ENCODE peak calls at places on chromosomes 2 and 18, in six cellular contexts. H is GM23248, N is BE2C, D is tibial artery, K is mucosa of descending colon, Q is right atrium auricular region. A is an unnamed sample. For H3K4me1, the result is how much of the 10 kb centered on the place peaks cover.

GRCh38 chr2:168059758-168060157 is 187.6 kb downstream of the STK39 start:
- DNase-seq in H (no peak), N (no peak), K (no peak), D (no peak), Q (no peak), A (no peak)

GRCh38 chr2:237171396-237171795 is 85.7 kb downstream of the COPS8 start:
- DNase-seq in Q (peak), K (no peak), D (peak), H (peak), N (no peak), A (peak)

GRCh38 chr2:108403494-108403893 is 25.7 kb downstream of the SULT1C4 start:
- DNase-seq in N (peak), Q (no peak), D (no peak), K (peak), H (peak), A (peak)

GRCh38 chr2:102187191-102188150 is 648 bp downstream of the IL1RL2 start:
- DNase-seq in K (peak), Q (peak), N (no peak), D (peak), H (peak), A (no peak)

GRCh38 chr2:105426626-105427292 is 27.9 kb upstream of the FHL2 start:
- DNase-seq in H (no peak), Q (peak), K (no peak), N (no peak), D (no peak), A (no peak)

GRCh38 chr2:53633441-53633840 is 134.2 kb upstream of the CHAC2 start:
- DNase-seq in N (peak), K (no peak), H (peak), D (no peak), Q (no peak), A (no peak)

GRCh38 chr2:154709215-154709614 is 10.7 kb downstream of the KCNJ3 start:
- DNase-seq in Q (no peak), D (no peak), N (no peak), K (no peak), H (no peak), A (no peak)

GRCh38 chr2:50438293-50438692 is 593.6 kb downstream of the NRXN1 start:
- DNase-seq in Q (no peak), K (no peak), D (no peak), H (no peak), N (no peak), A (no peak)

GRCh38 chr18:67600781-67601180 is 84.3 kb upstream of the DSEL start:
- DNase-seq in H (peak), Q (no peak), D (no peak), K (no peak), N (no peak), A (no peak)

GRCh38 chr2:203585541-203585940 is 50.4 kb upstream of the RAPH1 start:
- DNase-seq in N (peak), D (no peak), K (no peak), Q (no peak), H (peak), A (no peak)

GRCh38 chr18:36366994-36367839 is 69.7 kb downstream of the FHOD3 start:
- DNase-seq in K (no peak), N (no peak), H (no peak), D (peak), Q (no peak), A (no peak)

GRCh38 chr2:86239326-86239725 is 40.1 kb downstream of the MRPL35 start:
- DNase-seq in Q (no peak), N (no peak), K (no peak), D (no peak), H (no peak), A (no peak)

GRCh38 chr2:209578394-209579006 is 154.7 kb downstream of the MAP2 start:
- DNase-seq in Q (no peak), N (no peak), D (no peak), K (no peak), H (no peak), A (no peak)

GRCh38 chr2:32925976-32926707 is 20.6 kb upstream of the LTBP1 start:
- DNase-seq in K (no peak), N (no peak), Q (no peak), H (no peak), D (no peak), A (no peak)

GRCh38 chr2:64104944-64105343 is 39.3 kb downstream of the PELI1 start:
- DNase-seq in H (peak), Q (no peak), D (no peak), N (no peak), K (no peak), A (no peak)

GRCh38 chr18:78999939-79000338 is 20.3 kb downstream of the SALL3 start:
- DNase-seq in K (peak), D (no peak), Q (no peak), H (no peak), N (no peak), A (no peak)

GRCh38 chr2:111121873-111122630 is 1.3 kb downstream of the BCL2L11 start:
- DNase-seq in D (peak), N (peak), H (peak), K (peak), Q (peak), A (peak)

GRCh38 chr2:85924522-85924921 is 35.7 kb upstream of the ST3GAL5 start:
- DNase-seq in N (no peak), Q (peak), K (peak), H (peak), D (peak), A (no peak)

GRCh38 chr2:122205637-122206036 is 450.2 kb downstream of the TSN start:
- DNase-seq in Q (no peak), H (no peak), D (no peak), K (no peak), N (no peak), A (no peak)

GRCh38 chr2:136765256-136765735 is at the start of gene THSD7B:
- DNase-seq in N (no peak), Q (no peak), H (peak), D (no peak), K (no peak), A (no peak)

GRCh38 chr2:201882353-201883095 is 76.2 kb downstream of the CDK15 start:
- DNase-seq in N (peak), D (no peak), K (no peak), H (peak), Q (no peak), A (peak)

GRCh38 chr18:35110554-35111058 is 69.4 kb downstream of the MAPRE2 start:
- DNase-seq in Q (no peak), K (no peak), N (no peak), H (no peak), D (no peak), A (no peak)

GRCh38 chr2:169705927-169706326 is 11.7 kb downstream of the PHOSPHO2 start:
- DNase-seq in H (peak), K (no peak), Q (no peak), N (no peak), D (no peak), A (no peak)

GRCh38 chr2:126482582-126483464 is 173.1 kb upstream of the GYPC start:
- DNase-seq in Q (peak), N (peak), H (no peak), D (no peak), K (no peak), A (no peak)

GRCh38 chr2:212592695-212593094 is 54.1 kb upstream of the ERBB4 start:
- DNase-seq in Q (no peak), K (no peak), N (no peak), D (no peak), H (no peak), A (no peak)

GRCh38 chr2:190837417-190837816 is 43.2 kb upstream of the GLS start:
- DNase-seq in H (peak), Q (no peak), K (no peak), N (no peak), D (no peak), A (peak)

GRCh38 chr2:174012347-174013309 is 47.5 kb upstream of the SP3 start:
- DNase-seq in H (peak), K (peak), Q (peak), D (peak), N (no peak), A (no peak)

GRCh38 chr2:10225291-10226031 is 77.2 kb upstream of the HPCAL1 start:
- DNase-seq in H (no peak), N (no peak), Q (no peak), D (peak), K (no peak), A (no peak)

GRCh38 chr2:1209761-1210160 is 203.5 kb upstream of the TPO start:
- DNase-seq in H (no peak), Q (no peak), K (no peak), D (no peak), N (no peak), A (peak)

GRCh38 chr2:210861038-210861665 is 304.8 kb downstream of the CPS1 start:
- DNase-seq in H (no peak), Q (no peak), K (no peak), N (no peak), D (no peak), A (no peak)

GRCh38 chr2:238166391-238167343 is 7.9 kb downstream of the ERFE start:
- DNase-seq in D (no peak), Q (no peak), K (no peak), H (no peak), N (no peak), A (no peak)

GRCh38 chr2:2825062-2825461 is 494.0 kb upstream of the MYT1L start:
- DNase-seq in N (no peak), K (no peak), H (no peak), D (no peak), Q (peak), A (peak)

GRCh38 chr2:144444418-144444817 is 75.5 kb downstream of the ZEB2 start:
- DNase-seq in N (no peak), D (no peak), Q (no peak), H (no peak), K (no peak), A (no peak)

GRCh38 chr2:144441711-144442141 is 78.2 kb downstream of the ZEB2 start:
- DNase-seq in H (no peak), K (no peak), D (no peak), Q (no peak), N (no peak), A (no peak)

GRCh38 chr2:144446136-144446535 is 73.8 kb downstream of the ZEB2 start:
- DNase-seq in Q (no peak), K (no peak), N (no peak), D (no peak), H (no peak), A (no peak)

GRCh38 chr2:144445196-144445595 is 74.7 kb downstream of the ZEB2 start:
- DNase-seq in Q (no peak), H (no peak), D (no peak), K (no peak), N (no peak), A (no peak)

DNA sequence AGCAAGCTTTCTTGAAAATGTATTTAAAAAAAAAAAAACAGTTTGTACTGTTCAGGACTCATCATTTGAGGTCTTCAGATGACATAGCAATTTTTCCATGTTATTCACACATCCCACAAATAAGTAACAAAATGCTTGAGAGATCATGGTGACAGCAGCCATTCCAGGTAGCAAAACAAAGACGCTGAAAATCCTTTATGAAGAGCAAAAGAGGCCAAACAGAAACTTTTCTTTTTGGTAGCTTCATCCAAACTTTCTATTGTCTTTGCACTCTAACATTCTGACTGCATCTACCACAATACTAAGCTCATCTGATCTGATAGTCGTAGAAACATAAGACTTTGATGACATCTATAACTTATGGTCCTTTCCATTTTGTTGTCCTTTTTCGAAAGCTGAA is 76.1 kb downstream of the ZEB2 start:
- DNase-seq in H (peak), N (no peak), D (no peak), K (no peak), Q (no peak), A (no peak)
- H3K4me1 ChIP-seq in H (under half), N (under half), D (under half), K (under half), Q (under half), A (under half)

DNA sequence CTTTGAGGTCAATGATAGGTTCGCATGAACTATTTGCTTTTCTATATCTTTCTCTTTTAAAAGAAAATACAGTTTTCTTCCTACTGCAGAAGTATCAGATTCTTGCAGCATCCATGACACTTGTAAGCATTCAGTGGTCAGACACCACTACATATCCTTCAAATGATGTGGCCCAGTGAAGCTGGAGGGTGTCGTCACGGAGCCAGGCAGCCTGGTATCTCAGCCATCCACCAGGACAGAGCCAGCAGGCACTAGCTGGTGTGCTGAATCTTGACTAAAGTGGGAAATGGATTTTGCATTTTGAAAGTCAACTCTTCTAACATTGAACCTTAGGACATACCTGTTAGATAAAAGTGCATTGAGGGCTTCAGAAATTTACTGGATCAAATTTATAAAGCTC is 5.4 kb downstream of the KLHL14 start:
- DNase-seq in Q (no peak), D (no peak), K (no peak), H (no peak), N (no peak), A (no peak)
- H3K4me3 ChIP-seq in Q (no peak), D (no peak), K (no peak), H (no peak), N (no peak), A (no peak)

GRCh38 chr18:57768557-57769326 is 34.4 kb downstream of the ATP8B1 start:
- DNase-seq in Q (no peak), D (no peak), N (no peak), K (no peak), H (peak), A (no peak)

GRCh38 chr18:57771626-57772025 is 31.5 kb downstream of the ATP8B1 start:
- DNase-seq in D (no peak), H (no peak), K (no peak), Q (no peak), N (no peak), A (no peak)

GRCh38 chr18:57767259-57768050 is 35.7 kb downstream of the ATP8B1 start:
- DNase-seq in H (peak), Q (no peak), N (no peak), D (no peak), K (no peak), A (no peak)

GRCh38 chr18:57772387-57772799 is 30.7 kb downstream of the ATP8B1 start:
- DNase-seq in D (no peak), H (no peak), Q (no peak), K (peak), N (no peak), A (no peak)

DNA sequence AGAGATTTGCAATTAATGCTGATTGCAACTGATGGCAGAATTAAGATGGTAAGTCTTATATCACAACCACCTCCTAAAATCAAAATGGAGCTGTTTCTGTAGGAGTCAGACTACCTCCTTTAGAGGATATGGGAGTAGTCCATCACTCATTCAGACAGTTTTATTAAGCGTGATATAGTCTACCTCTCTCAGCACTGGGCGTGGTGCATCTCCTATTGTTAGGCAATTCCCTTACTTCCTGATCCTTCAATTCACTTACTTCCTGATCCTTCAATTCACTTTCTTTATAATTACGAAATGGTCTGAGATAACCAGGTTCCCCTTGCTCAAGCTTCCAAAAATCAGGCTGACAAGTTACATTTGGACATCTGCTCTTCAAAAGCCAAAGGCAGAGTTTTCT is 31.9 kb downstream of the ATP8B1 start:
- DNase-seq in N (no peak), K (peak), Q (no peak), H (no peak), D (no peak), A (no peak)
- H3K4me1 ChIP-seq in N (under half), K (half or more), Q (under half), H (under half), D (under half), A (under half)

DNA sequence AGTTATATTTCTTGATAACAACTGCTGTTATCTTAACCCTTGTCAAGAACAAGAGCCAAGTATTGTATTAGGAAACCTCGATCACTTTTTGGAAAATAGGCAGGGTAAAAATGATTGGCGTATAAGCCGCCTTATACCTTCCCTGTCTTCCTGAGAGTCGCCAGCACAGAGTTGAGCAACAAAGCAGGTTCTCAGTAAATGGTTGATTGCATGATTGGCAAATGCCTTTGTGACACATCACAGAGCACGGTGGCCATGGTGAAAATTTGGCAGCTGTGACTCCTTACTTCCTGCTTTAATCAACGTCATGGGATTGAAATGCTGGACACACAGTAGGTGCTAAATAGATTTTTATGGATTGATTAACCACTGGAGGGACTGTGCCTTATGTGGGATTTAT is 3.9 kb upstream of the KLHL29 start:
- DNase-seq in H (peak), N (peak), D (peak), Q (peak), K (peak), A (peak)
- H3K4me3 ChIP-seq in H (no peak), N (no peak), D (no peak), Q (no peak), K (no peak), A (no peak)

DNA sequence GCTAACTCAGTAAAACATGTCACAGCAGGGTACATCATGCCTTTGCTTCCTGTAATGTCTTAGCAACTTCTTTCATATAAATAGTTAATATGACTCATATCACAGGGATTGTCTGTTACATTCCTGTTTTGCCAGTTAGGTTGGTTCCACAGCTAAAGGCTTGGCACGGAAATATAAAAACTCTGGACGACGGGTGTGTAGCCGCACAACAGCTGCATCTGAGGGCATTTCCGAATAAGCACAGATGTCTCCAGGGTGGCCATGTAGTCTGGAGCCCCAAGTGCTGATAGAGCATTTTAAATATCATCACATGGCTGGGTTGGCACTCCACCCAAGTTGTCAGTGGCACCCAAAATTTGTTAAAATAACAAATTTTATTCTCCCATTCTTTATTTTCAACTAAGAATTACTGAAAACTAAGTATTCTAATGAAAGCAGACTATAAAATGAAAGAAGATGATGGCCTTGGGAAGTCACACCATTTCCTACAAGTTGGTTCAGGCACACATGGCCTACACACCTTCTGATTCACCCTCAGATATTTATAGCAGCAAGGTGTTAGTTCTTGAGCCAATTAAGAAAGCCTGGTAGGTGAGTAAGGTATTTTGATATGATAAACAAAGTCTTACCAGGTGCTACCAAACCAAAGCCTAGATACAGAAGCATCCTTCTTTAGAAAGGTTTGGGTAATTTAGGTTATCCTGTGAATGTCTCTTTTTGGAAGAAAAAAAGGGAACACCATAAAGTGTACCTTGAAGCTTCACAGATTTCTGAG is 61.8 kb upstream of the STK17B start:
- DNase-seq in D (no peak), K (peak), H (peak), N (no peak), Q (no peak), A (peak)
- H3K4me1 ChIP-seq in D (under half), K (under half), H (under half), N (under half), Q (under half), A (under half)

GRCh38 chr2:96262306-96262705 is 3.5 kb downstream of the TMEM127 start:
- DNase-seq in K (no peak), N (no peak), D (no peak), H (peak), Q (no peak), A (no peak)

GRCh38 chr2:96259497-96259921 is 6.3 kb downstream of the TMEM127 start:
- DNase-seq in Q (no peak), N (no peak), K (peak), H (no peak), D (no peak), A (no peak)

GRCh38 chr2:96258393-96259022 is 7.3 kb downstream of the TMEM127 start:
- DNase-seq in H (no peak), N (no peak), D (no peak), Q (no peak), K (no peak), A (no peak)

GRCh38 chr2:96261328-96262003 is 4.3 kb downstream of the TMEM127 start:
- DNase-seq in K (no peak), Q (no peak), D (no peak), N (no peak), H (no peak), A (no peak)

GRCh38 chr2:96260404-96261260 is 5.2 kb downstream of the TMEM127 start:
- DNase-seq in Q (peak), N (peak), D (peak), H (peak), K (peak), A (peak)
- H3K4me3 ChIP-seq in Q (peak), N (no peak), D (peak), H (peak), K (no peak), A (no peak)